ENCODE peak calls at places on chromosomes 2 and 18, in seven cellular contexts. S is BJ, U is left ventricle myocardium inferior, P is right atrium auricular region, L is choroid plexus epithelial cell, J is right lobe of liver, E is IMR-90. I is an unnamed sample.

GRCh38 chr2:53490659-53491058 is 276.9 kb upstream of the CHAC2 start:
- DNase-seq in S (no peak), U (peak), P (peak), L (peak), J (no peak), E (peak), I (peak)

GRCh38 chr2:207487650-207488315 is 42.0 kb upstream of the CREB1 start:
- DNase-seq in S (peak), U (no peak), P (no peak), L (peak), J (no peak), E (peak), I (peak)

GRCh38 chr2:12507295-12507694 is 209.4 kb upstream of the TRIB2 start:
- DNase-seq in S (peak), U (no peak), P (no peak), L (peak), J (no peak), E (peak), I (peak)

GRCh38 chr2:86695053-86695691 is 24.9 kb upstream of the RMND5A start:
- DNase-seq in S (no peak), U (no peak), P (no peak), L (peak), J (no peak), E (peak), I (no peak)

GRCh38 chr2:8567469-8568108 is 114.3 kb upstream of the ID2 start:
- DNase-seq in S (no peak), U (no peak), P (no peak), L (no peak), J (no peak), E (peak), I (peak)

GRCh38 chr18:7146067-7146466 is 28.5 kb upstream of the LAMA1 start:
- DNase-seq in S (no peak), U (no peak), P (no peak), L (no peak), J (no peak), E (no peak), I (no peak)

GRCh38 chr18:22193466-22193865 is 24.1 kb downstream of the GATA6 start:
- DNase-seq in S (no peak), U (no peak), P (peak), L (peak), J (no peak), E (no peak), I (peak)

GRCh38 chr2:212245868-212246267 is 292.7 kb downstream of the ERBB4 start:
- DNase-seq in S (no peak), U (no peak), P (no peak), L (no peak), J (no peak), E (no peak), I (no peak)

GRCh38 chr2:239266436-239266770 is 134.4 kb downstream of the HDAC4 start:
- DNase-seq in S (no peak), U (no peak), P (no peak), L (no peak), J (no peak), E (no peak), I (no peak)

GRCh38 chr18:39681061-39681460 is 2115.5 kb upstream of the CELF4 start:
- DNase-seq in S (no peak), U (no peak), P (no peak), L (peak), J (no peak), E (no peak), I (no peak)

GRCh38 chr18:27843783-27844415 is 333.0 kb downstream of the CDH2 start:
- DNase-seq in S (peak), U (no peak), P (no peak), L (peak), J (no peak), E (peak), I (peak)

GRCh38 chr2:117714110-117714509 is 100.4 kb upstream of the DDX18 start:
- DNase-seq in S (no peak), U (no peak), P (no peak), L (no peak), J (no peak), E (no peak), I (no peak)

GRCh38 chr2:200188851-200189250 is 117.6 kb upstream of the SPATS2L start:
- DNase-seq in S (no peak), U (no peak), P (no peak), L (no peak), J (no peak), E (no peak), I (no peak)

GRCh38 chr2:167388497-167388896 is 500.2 kb downstream of the XIRP2 start:
- DNase-seq in S (no peak), U (no peak), P (no peak), L (no peak), J (no peak), E (no peak), I (no peak)

GRCh38 chr18:77063256-77063655 is 69.3 kb downstream of the MBP start:
- DNase-seq in S (no peak), U (no peak), P (peak), L (peak), J (no peak), E (peak), I (peak)

GRCh38 chr2:164145093-164145987 is 409.5 kb upstream of the FIGN start:
- DNase-seq in S (peak), U (no peak), P (no peak), L (peak), J (no peak), E (peak), I (peak)

GRCh38 chr2:27370816-27371620 is 602 bp downstream of the SNX17 start:
- DNase-seq in S (no peak), U (peak), P (no peak), L (peak), J (peak), E (peak), I (peak)

GRCh38 chr2:238097201-238097987 is 2.7 kb upstream of the ESPNL start:
- DNase-seq in S (no peak), U (no peak), P (peak), L (no peak), J (no peak), E (no peak), I (no peak)

GRCh38 chr2:181438298-181438697 is 18.9 kb upstream of the ITGA4 start:
- DNase-seq in S (no peak), U (no peak), P (no peak), L (no peak), J (no peak), E (no peak), I (no peak)

GRCh38 chr18:77320960-77321559 is 71.4 kb downstream of the GALR1 start:
- DNase-seq in S (no peak), U (no peak), P (no peak), L (peak), J (no peak), E (no peak), I (no peak)

GRCh38 chr2:239182981-239183791 is 217.6 kb downstream of the HDAC4 start:
- DNase-seq in S (no peak), U (peak), P (no peak), L (no peak), J (no peak), E (no peak), I (no peak)

GRCh38 chr18:77346446-77346845 is 96.8 kb downstream of the GALR1 start:
- DNase-seq in S (no peak), U (no peak), P (no peak), L (peak), J (no peak), E (no peak), I (peak)

GRCh38 chr2:231386446-231386845 is 9.1 kb upstream of the B3GNT7 start:
- DNase-seq in S (peak), U (no peak), P (no peak), L (peak), J (no peak), E (peak), I (peak)

GRCh38 chr2:68837164-68837860 is 33.9 kb downstream of the BMP10 start:
- DNase-seq in S (no peak), U (peak), P (no peak), L (peak), J (peak), E (peak), I (peak)

GRCh38 chr18:48460929-48461583 is 51.9 kb upstream of the ZBTB7C start:
- DNase-seq in S (no peak), U (no peak), P (no peak), L (no peak), J (no peak), E (peak), I (peak)

GRCh38 chr2:117523267-117523666 is 291.2 kb upstream of the DDX18 start:
- DNase-seq in S (no peak), U (peak), P (peak), L (peak), J (peak), E (no peak), I (no peak)

GRCh38 chr2:41149054-41149453 is 697.2 kb upstream of the SLC8A1 start:
- DNase-seq in S (no peak), U (no peak), P (no peak), L (no peak), J (no peak), E (no peak), I (no peak)

GRCh38 chr2:191976436-191976835 is 129.5 kb upstream of the CAVIN2 start:
- DNase-seq in S (peak), U (no peak), P (no peak), L (peak), J (no peak), E (peak), I (peak)

GRCh38 chr2:191252699-191253098 is 7.5 kb downstream of the MYO1B start:
- DNase-seq in S (no peak), U (no peak), P (no peak), L (no peak), J (no peak), E (no peak), I (no peak)

GRCh38 chr18:50700245-50701165 is 119.3 kb downstream of the MRO start:
- DNase-seq in S (no peak), U (no peak), P (no peak), L (no peak), J (no peak), E (no peak), I (no peak)
- TF ChIP-seq CTCF in S (no peak), U (no peak), P (no peak), L (no peak), J (no peak), E (no peak), I (no peak)

DNA sequence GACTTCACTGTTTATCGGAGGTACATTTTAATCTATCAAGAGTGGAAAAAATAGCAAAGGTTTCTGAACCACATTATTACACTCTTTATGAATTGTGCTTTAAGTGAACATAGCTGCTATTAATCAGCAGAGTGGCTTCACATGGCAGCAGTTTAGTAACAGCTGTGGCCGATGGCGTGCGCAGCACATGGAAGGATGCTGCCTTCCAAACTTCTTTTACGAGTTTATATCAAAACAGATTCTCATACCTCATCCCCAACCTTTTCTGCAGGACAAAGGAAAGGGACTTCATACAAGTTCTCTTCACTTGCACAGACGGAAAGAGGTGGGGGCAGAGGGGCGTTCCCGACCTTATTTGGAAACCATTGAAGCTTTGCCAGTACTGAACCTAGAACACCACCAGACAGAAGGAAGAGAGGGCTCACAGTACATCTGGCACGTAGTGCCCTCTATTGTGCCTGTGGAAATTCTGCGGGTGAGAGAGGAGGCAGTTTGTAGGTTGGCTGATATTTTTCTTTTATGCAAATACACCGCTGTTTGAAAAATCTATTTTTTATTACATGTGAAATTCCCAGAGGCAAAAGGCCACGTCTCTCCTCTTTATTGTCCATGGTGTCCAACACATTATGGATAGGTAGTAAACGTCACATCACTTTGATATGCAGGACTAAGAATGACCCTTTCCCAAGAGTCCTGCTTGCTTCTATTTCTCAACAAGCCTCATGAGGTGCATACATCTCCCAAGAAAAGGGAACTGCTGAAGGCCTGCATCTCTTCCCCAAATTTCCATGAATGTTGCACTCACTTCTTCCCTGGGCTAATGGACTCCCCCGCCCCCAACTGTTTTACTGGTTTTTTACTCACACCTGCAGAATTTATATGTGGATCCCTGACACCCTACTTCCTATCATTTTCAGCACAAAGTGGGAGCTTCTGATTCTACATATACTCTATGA is 31.4 kb downstream of the COLEC12 start:
- DNase-seq in S (no peak), U (no peak), P (no peak), L (no peak), J (no peak), E (no peak), I (no peak)
- TF ChIP-seq CTCF in S (no peak), U (no peak), P (no peak), L (no peak), J (no peak), E (no peak), I (no peak)

GRCh38 chr18:65938592-65939372 is 188.0 kb downstream of the CDH7 start:
- DNase-seq in S (no peak), U (no peak), P (no peak), L (peak), J (no peak), E (no peak), I (peak)
- TF ChIP-seq CTCF in S (no peak), U (peak), P (peak), L (peak), J (peak), E (no peak), I (peak)

DNA sequence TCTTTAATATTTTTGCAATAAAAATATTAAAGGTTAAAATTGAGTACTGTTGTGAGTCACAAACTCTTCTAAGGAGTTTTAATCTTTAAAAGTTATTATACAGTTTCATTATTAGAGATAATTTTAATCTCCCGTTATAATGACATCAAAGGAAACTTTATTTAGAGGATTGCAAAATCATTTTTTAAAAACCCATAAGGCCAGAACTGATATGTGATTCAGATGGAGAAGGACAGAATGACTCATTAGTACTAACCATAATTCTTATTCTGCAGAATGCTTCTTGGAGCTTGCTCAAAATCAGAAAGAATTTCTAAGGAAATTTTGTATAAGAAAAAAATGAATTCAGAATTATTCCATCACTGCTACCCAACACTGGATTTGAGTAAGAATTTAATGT is 12.5 kb upstream of the HNRNPLL start:
- DNase-seq in S (no peak), U (no peak), P (no peak), L (peak), J (no peak), E (peak), I (peak)
- TF ChIP-seq CTCF in S (no peak), U (no peak), P (no peak), L (no peak), J (no peak), E (no peak), I (no peak)

GRCh38 chr2:96832751-96833507 is 10.9 kb downstream of the ANKRD23 start:
- DNase-seq in S (no peak), U (peak), P (peak), L (peak), J (peak), E (peak), I (peak)
- TF ChIP-seq CTCF in S (no peak), U (no peak), P (no peak), L (no peak), J (no peak), E (no peak), I (no peak)

GRCh38 chr18:55346387-55346786 is 241.6 kb downstream of the TCF4 start:
- DNase-seq in S (no peak), U (no peak), P (no peak), L (no peak), J (no peak), E (no peak), I (no peak)

GRCh38 chr18:55339990-55340389 is 248.0 kb downstream of the TCF4 start:
- DNase-seq in S (no peak), U (no peak), P (no peak), L (no peak), J (no peak), E (no peak), I (no peak)

GRCh38 chr18:55340998-55341397 is 247.0 kb downstream of the TCF4 start:
- DNase-seq in S (no peak), U (no peak), P (no peak), L (no peak), J (no peak), E (no peak), I (no peak)

GRCh38 chr18:55345103-55345950 is 242.7 kb downstream of the TCF4 start:
- DNase-seq in S (no peak), U (no peak), P (no peak), L (no peak), J (no peak), E (no peak), I (no peak)

DNA sequence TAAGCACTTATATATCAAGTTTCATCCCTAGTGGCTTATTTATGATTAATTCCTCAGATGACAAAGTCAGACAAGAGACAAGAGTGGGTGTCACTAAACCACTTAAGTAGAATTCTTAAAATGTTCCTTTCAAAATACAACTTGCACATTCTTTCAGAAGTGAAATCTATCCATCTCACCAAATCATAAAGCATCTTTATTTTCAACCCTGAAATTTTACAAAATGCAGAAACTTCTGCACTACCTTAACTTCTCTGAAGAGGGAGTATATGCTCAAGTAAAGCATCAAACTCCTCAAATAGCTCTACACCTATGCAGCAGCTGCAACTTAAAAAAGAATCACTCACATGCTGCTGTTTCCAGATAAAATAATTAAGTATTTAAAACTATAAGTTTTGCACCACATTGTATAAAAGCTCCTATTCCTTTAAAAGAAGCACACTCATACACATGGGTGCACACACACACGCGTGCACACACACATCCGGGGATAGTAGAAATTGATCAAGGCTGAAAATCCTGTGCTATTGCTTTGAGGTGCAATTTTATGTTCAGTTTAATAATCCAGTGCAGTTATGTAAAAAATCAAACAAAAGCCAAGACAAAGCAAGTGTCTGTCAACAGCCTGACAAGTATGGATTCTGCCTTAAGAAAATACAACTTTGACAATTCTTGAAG is 244.5 kb downstream of the TCF4 start:
- DNase-seq in S (no peak), U (no peak), P (no peak), L (peak), J (no peak), E (peak), I (peak)
- TF ChIP-seq CTCF in S (peak), U (peak), P (peak), L (peak), J (peak), E (peak), I (peak)

DNA sequence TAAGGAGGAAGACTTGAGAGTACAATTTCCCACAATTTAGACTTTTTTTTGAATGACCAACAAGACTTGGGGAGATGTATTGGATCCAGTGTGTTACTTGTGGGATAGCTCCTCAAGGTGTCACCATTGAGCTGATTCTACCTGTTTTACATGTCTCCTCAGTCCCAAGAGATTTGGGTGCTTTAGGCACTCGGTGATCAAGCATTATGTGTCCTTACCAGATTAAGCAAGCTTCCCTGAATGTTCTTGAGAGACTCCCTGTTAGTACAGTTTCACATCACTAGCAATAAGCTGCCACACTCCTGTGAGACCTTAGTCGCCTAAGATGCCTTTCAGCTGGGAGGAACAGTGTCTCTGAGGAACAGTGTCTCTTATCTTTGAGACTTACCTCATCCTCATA is 384.3 kb upstream of the SYT4 start:
- DNase-seq in S (peak), U (no peak), P (no peak), L (peak), J (no peak), E (peak), I (peak)
- TF ChIP-seq CTCF in S (peak), U (peak), P (no peak), L (peak), J (peak), E (peak), I (peak)